ENCODE peak calls at places on chromosomes 11 and 22, in four cellular contexts. M is sigmoid colon; W is naive thymus-derived CD4-positive, alpha-beta T cell; X is breast epithelium. N is an unnamed sample. For H3K4me1, the result is how much of the 10 kb centered on the place peaks cover.

GRCh38 chr11:19437760-19438159 is 197.0 kb upstream of the E2F8 start:
- DNase-seq in X (no peak), W (no peak), M (no peak), N (no peak)

GRCh38 chr22:42174062-42174461 is 43.5 kb upstream of the CYP2D6 start:
- DNase-seq in W (no peak), M (no peak), X (no peak), N (no peak)

GRCh38 chr11:43943931-43944751 is 1.7 kb downstream of the C11orf96 start:
- DNase-seq in M (peak), W (no peak), X (no peak), N (no peak)

GRCh38 chr11:35088676-35089075 is 50.3 kb upstream of the CD44 start:
- DNase-seq in X (peak), W (no peak), M (no peak), N (no peak)

GRCh38 chr22:27331526-27332281 is 469.9 kb downstream of the MN1 start:
- DNase-seq in W (no peak), X (no peak), M (peak), N (peak)

GRCh38 chr11:70913715-70914231 is 338.6 kb downstream of the SHANK2 start:
- DNase-seq in M (peak), W (no peak), X (peak), N (no peak)

GRCh38 chr22:22431271-22432220 is 77.0 kb downstream of the ZNF280B start:
- DNase-seq in X (no peak), W (peak), M (peak), N (peak)

GRCh38 chr11:81071641-81072040 is 1630.8 kb upstream of the TENM4 start:
- DNase-seq in W (no peak), M (no peak), X (no peak), N (no peak)

GRCh38 chr11:46391578-46392420 is at the start of gene CHRM4:
- DNase-seq in M (peak), W (no peak), X (no peak), N (peak)

GRCh38 chr11:47184711-47185304 is 1.4 kb downstream of the PACSIN3 start:
- DNase-seq in X (no peak), M (peak), W (no peak), N (no peak)

GRCh38 chr22:24322522-24322921 is 51.9 kb downstream of the SPECC1L start:
- DNase-seq in M (no peak), W (no peak), X (no peak), N (no peak)

GRCh38 chr22:39277135-39277607 is 32.4 kb upstream of the PDGFB start:
- DNase-seq in X (no peak), M (no peak), W (no peak), N (no peak)

GRCh38 chr11:97269527-97269926 is 879.7 kb downstream of the JRKL start:
- DNase-seq in M (no peak), W (no peak), X (no peak), N (peak)

GRCh38 chr22:36075230-36075629 is 46.6 kb upstream of the RBFOX2 start:
- DNase-seq in W (no peak), M (no peak), X (no peak), N (no peak)

GRCh38 chr11:115081972-115082371 is 403.6 kb downstream of the NXPE2 start:
- DNase-seq in W (no peak), X (no peak), M (no peak), N (no peak)

GRCh38 chr11:46203746-46204145 is 73.7 kb upstream of the CREB3L1 start:
- DNase-seq in M (no peak), X (no peak), W (no peak), N (no peak)

GRCh38 chr11:33551051-33551450 is 149.6 kb downstream of the C11orf91 start:
- DNase-seq in X (no peak), W (no peak), M (no peak), N (no peak)

GRCh38 chr22:30260276-30260675 is 6.4 kb downstream of the OSM start:
- DNase-seq in W (no peak), M (no peak), X (no peak), N (no peak)

GRCh38 chr11:11913395-11913794 is 71.6 kb downstream of the USP47 start:
- DNase-seq in W (no peak), M (no peak), X (no peak), N (no peak)

GRCh38 chr22:30695351-30695762 is 683 bp downstream of the OSBP2 start:
- DNase-seq in M (no peak), X (no peak), W (no peak), N (peak)

GRCh38 chr11:74683279-74683871 is 47.9 kb downstream of the CHRDL2 start:
- DNase-seq in W (no peak), X (no peak), M (peak), N (no peak)

GRCh38 chr22:42699281-42699681 is 21.4 kb downstream of the A4GALT start:
- DNase-seq in X (no peak), W (no peak), M (no peak), N (no peak)

GRCh38 chr22:37529652-37530345 is 10.6 kb upstream of the CARD10 start:
- DNase-seq in M (no peak), W (no peak), X (no peak), N (no peak)

GRCh38 chr11:132060546-132060945 is 690.1 kb downstream of the NTM start:
- DNase-seq in M (no peak), W (no peak), X (no peak), N (no peak)

GRCh38 chr11:65743928-65744698 is 23.5 kb upstream of the RNASEH2C start:
- DNase-seq in X (no peak), W (no peak), M (no peak), N (peak)

GRCh38 chr22:33657670-33658069 is 262.6 kb downstream of the LARGE1 start:
- DNase-seq in W (no peak), M (no peak), X (no peak), N (no peak)

GRCh38 chr11:11313426-11313825 is 39.6 kb downstream of the CSNK2A3 start:
- DNase-seq in X (no peak), M (no peak), W (no peak), N (no peak)

GRCh38 chr11:57230797-57231538 is 6.1 kb downstream of the APLNR start:
- DNase-seq in W (no peak), M (no peak), X (no peak), N (no peak)

GRCh38 chr11:71452354-71453020 is 516 bp upstream of the NADSYN1 start:
- DNase-seq in W (peak), M (peak), X (peak), N (peak)

GRCh38 chr11:108551653-108552462 is 41.7 kb downstream of the EXPH5 start:
- DNase-seq in X (no peak), M (no peak), W (no peak), N (peak)

GRCh38 chr22:43467571-43467970 is 55.8 kb downstream of the MPPED1 start:
- DNase-seq in M (no peak), W (no peak), X (no peak), N (no peak)

GRCh38 chr11:77401486-77402217 is 72.2 kb downstream of the PAK1 start:
- DNase-seq in W (no peak), M (no peak), X (no peak), N (no peak)

GRCh38 chr11:119666061-119666460 is 62.9 kb downstream of the NECTIN1 start:
- DNase-seq in W (no peak), M (no peak), X (no peak), N (no peak)

GRCh38 chr11:35550374-35551036 is 25.1 kb upstream of the PAMR1 start:
- DNase-seq in M (no peak), W (no peak), X (no peak), N (no peak)

GRCh38 chr22:33605201-33605600 is 315.1 kb downstream of the LARGE1 start:
- DNase-seq in X (no peak), M (no peak), W (no peak), N (no peak)

GRCh38 chr22:20494978-20495860 is at the start of gene KLHL22:
- DNase-seq in M (peak), X (no peak), W (peak), N (peak)

GRCh38 chr22:21073482-21073881 is 27.7 kb downstream of the LRRC74B start:
- DNase-seq in W (no peak), X (no peak), M (no peak), N (no peak)

GRCh38 chr11:126103150-126103549 is 40.5 kb upstream of the CDON start:
- DNase-seq in X (no peak), W (no peak), M (no peak), N (no peak)

GRCh38 chr11:126102436-126102894 is 39.8 kb upstream of the CDON start:
- DNase-seq in W (no peak), M (no peak), X (no peak), N (no peak)

GRCh38 chr11:126105022-126105747 is 42.5 kb upstream of the CDON start:
- DNase-seq in W (no peak), M (no peak), X (no peak), N (no peak)

GRCh38 chr11:126105748-126106080 is 43.0 kb upstream of the CDON start:
- DNase-seq in X (no peak), W (no peak), M (no peak), N (no peak)

GRCh38 chr11:126104420-126104819 is 41.8 kb upstream of the CDON start:
- DNase-seq in M (no peak), W (no peak), X (no peak), N (no peak)
- H3K4me3 ChIP-seq in M (no peak), W (no peak), X (no peak), N (no peak)

GRCh38 chr11:69053546-69054396 is 5.0 kb downstream of the TPCN2 start:
- DNase-seq in M (no peak), W (no peak), X (no peak), N (no peak)

GRCh38 chr11:69052343-69053168 is 3.8 kb downstream of the TPCN2 start:
- DNase-seq in M (no peak), W (no peak), X (no peak), N (no peak)

GRCh38 chr11:69050592-69051380 is 2.1 kb downstream of the TPCN2 start:
- DNase-seq in W (no peak), M (peak), X (no peak), N (no peak)

GRCh38 chr11:69053169-69053477 is 4.4 kb downstream of the TPCN2 start:
- DNase-seq in X (no peak), W (no peak), M (no peak), N (no peak)

DNA sequence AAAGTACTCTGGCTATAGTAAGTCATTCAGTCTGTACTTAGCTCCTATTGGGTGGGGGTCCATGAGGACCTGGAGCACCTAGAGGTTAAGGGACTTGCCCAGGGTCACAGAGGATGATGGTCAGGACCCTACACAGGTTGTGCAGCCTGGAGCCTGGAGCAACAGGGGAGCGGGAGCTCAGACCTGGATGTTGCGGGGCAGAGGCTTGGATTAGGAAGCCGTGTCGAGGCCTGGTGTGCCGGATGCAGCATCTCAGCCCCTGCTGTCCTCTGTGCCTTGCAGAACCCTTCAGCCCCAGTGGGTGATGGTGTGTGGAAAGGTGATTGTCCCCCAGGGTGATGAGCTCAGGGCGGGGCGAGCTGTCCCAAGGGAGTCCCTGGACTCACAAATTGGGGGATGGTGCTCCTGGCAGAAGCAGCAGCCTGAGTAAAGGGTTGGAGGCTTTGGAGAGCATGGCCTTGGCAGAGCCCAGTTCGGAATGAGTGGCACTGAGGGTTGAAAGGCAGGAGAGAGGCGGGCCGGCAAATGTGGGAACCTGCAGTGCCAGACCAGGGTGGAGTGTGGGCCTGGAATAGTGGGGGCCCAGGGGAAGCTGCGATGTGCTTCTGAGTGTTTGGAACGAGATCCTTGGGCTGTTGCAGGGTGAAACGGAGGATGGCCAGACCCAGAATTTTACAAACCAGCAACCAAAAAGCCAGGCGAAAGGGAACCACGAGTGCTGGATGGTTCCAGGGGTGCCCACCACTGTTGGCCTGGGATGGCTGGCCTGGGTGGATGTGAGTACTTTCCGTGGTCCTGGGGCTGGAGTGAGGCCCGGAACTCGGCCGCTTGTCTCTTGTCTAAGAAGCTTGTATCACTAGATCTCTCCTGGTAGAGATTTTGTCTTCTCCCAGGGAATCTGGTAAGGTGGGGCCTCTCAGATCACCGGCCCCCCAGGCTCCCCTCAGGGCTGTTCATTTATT is 2.9 kb downstream of the TPCN2 start:
- DNase-seq in X (no peak), M (peak), W (no peak), N (no peak)
- H3K4me1 ChIP-seq in X (under half), M (under half), W (under half), N (under half)

GRCh38 chr11:9148035-9148434 is 56.6 kb upstream of the SCUBE2 start:
- DNase-seq in M (no peak), X (no peak), W (no peak), N (no peak)
- H3K4me3 ChIP-seq in M (no peak), X (no peak), W (no peak), N (no peak)

DNA sequence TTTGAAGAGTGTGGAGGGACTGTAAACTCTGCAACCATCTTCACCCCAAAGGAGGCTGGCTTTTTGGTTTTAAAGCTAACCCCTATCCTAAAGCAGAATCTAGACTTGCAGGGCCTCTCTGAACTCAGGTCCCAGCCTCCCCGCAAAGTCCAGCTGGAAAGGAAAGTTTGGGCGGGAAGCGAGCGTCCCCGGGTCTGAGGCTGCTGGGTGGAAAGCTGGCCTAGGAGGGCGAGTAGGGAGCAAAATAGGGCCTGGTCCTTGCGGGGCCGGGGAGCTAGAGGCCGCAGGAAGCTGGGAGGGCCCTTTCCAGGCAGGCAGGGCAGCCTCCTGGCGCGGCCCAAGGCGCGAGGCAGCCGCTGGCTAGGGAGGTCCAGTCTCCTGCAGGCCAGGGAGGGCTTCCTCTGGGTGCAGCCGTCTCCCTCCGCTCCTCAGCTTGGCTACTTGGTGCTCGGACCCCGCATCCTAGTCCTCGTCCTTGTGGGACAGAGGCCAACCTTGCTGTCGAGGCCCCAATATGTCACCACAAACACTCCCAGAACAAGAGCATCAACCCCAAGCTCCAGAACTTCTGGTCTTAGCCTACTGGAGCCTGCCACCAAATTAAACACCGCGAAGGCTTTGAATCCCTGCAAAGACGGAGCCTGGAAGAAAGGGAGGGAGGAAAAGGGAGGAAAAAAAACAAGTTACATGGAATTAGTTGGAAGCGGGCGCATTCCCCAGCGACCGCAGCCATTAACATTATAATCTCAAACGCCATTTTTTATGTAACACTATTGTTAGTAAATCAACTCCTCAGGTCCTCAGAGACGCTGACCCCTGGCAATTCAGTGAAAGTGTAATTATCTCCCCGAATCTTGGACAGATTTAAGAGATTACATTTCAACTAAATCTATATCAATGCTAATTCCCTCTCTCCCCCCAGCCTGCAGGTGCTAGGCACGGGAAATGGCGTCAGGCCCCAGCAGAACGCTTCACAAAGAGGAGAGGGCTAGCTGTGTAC is 12.6 kb upstream of the PAX6 start:
- DNase-seq in W (no peak), X (no peak), M (no peak), N (peak)
- H3K4me1 ChIP-seq in W (under half), X (under half), M (under half), N (under half)

DNA sequence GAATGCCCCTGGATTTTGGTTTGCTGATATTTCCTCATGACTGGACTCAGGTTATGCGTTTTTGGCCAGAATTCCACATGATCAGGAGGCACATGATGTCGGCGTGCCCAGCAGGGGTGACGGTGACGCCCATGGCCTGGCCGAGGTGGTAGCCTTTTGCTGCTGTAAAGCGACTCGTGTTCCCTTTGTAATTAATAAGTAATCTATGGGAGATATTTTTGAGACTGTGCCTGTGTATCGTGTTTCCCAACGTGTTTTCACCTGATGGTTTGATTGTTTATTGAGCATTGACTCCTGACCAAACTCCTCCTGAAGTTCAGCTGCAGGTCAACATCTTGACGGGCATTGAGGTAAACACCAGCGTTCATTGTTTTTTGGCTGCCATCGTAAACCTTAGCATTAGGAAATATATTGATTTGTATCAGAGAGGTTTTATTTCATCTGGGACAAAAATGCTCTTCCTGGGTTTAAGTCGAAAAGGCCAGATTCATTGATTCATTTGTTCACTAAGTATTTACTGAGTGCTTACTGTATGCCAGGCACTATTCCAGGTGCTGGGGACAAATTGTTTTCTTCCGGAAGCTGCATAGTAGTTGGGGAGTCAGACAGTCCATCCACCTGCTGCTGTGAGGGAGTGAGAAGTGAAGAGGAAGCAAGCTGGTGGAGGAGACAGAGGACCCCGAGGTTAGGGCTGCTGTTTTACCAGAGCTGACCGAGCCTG is 23.6 kb downstream of the DCPS start:
- DNase-seq in X (no peak), W (no peak), M (no peak), N (no peak)
- H3K4me3 ChIP-seq in X (no peak), W (no peak), M (no peak), N (no peak)

GRCh38 chr11:122645847-122646246 is 9.7 kb upstream of the UBASH3B start:
- DNase-seq in W (no peak), X (no peak), M (no peak), N (no peak)
- H3K4me1 ChIP-seq in W (under half), X (under half), M (under half), N (under half)

DNA sequence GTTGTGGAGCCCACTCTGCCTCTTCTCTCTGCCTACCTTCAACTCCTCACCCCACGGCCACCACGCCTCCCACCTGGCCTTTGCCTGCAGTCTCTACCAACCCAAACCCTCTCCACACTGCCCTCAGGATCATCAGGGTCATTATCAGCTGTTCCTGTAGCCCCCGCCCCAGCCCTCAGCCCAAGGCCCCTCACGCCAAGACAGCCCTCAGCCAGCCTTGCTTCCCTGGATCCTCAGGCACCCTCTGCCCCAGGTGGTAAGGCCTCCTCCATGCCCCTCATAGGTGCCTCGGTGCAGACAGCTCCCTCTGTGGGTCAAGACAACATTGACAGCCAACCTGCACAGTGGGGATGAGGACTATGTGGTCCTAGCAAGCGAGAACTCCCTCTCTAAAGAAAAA is 1.7 kb downstream of the SBF1 start:
- DNase-seq in M (no peak), W (peak), X (no peak), N (no peak)
- H3K4me3 ChIP-seq in M (peak), W (peak), X (peak), N (peak)

N was measured in HAP-1.